ENCODE peak calls at places on chromosomes 11 and 22, in four cellular contexts. H, Q, T and X are unnamed samples. For H3K4me1, the result is how much of the 10 kb centered on the place peaks cover.

GRCh38 chr11:104060004-104060403 is 23.6 kb downstream of the DDI1 start:
- DNase-seq in H (no peak), Q (no peak), T (no peak), X (no peak)

GRCh38 chr11:8067929-8068575 is 13.0 kb upstream of the TUB start:
- DNase-seq in H (no peak), Q (no peak), T (no peak), X (peak)

GRCh38 chr11:2808850-2809847 is 76.4 kb downstream of the CDKN1C start:
- DNase-seq in H (no peak), Q (no peak), T (no peak), X (peak)

GRCh38 chr11:38446336-38446735 is 1848.3 kb upstream of the RAG2 start:
- DNase-seq in H (no peak), Q (no peak), T (no peak), X (no peak)

GRCh38 chr11:76680517-76681425 is 10.2 kb upstream of the LRRC32 start:
- DNase-seq in H (peak), Q (no peak), T (peak), X (peak)

GRCh38 chr11:113167599-113167998 is 146.8 kb upstream of the TTC12 start:
- DNase-seq in H (no peak), Q (no peak), T (no peak), X (no peak)

GRCh38 chr22:38513063-38513462 is 7.0 kb upstream of the DDX17 start:
- DNase-seq in H (peak), Q (no peak), T (no peak), X (peak)

GRCh38 chr11:66293777-66294625 is 2.3 kb downstream of the TMEM151A start:
- DNase-seq in H (no peak), Q (no peak), T (no peak), X (no peak)

GRCh38 chr11:44711113-44711512 is 15.6 kb upstream of the TSPAN18 start:
- DNase-seq in H (peak), Q (no peak), T (no peak), X (no peak)

GRCh38 chr11:134474942-134475341 is 62.9 kb upstream of the B3GAT1 start:
- DNase-seq in H (no peak), Q (no peak), T (no peak), X (no peak)

GRCh38 chr11:117837791-117838190 is 13.2 kb upstream of the FXYD2 start:
- DNase-seq in H (no peak), Q (no peak), T (no peak), X (peak)

GRCh38 chr11:17770917-17771316 is 36.3 kb downstream of the KCNC1 start:
- DNase-seq in H (no peak), Q (no peak), T (no peak), X (no peak)

GRCh38 chr22:23705358-23705757 is 14.5 kb downstream of the RGL4 start:
- DNase-seq in H (no peak), Q (no peak), T (no peak), X (no peak)

GRCh38 chr22:37953437-37954179 is at the start of the genes C22orf23 and POLR2F:
- DNase-seq in H (peak), Q (peak), T (peak), X (peak)

GRCh38 chr22:29309332-29310064 is 3.0 kb downstream of the GAS2L1 start:
- DNase-seq in H (no peak), Q (no peak), T (no peak), X (peak)

GRCh38 chr11:11148104-11148509 is 204.9 kb downstream of the CSNK2A3 start:
- DNase-seq in H (peak), Q (peak), T (no peak), X (no peak)

GRCh38 chr11:79447039-79447438 is 6.2 kb upstream of the TENM4 start:
- DNase-seq in H (no peak), Q (no peak), T (no peak), X (no peak)
- H3K27ac ChIP-seq in H (no peak), Q (no peak), T (no peak), X (no peak)

DNA sequence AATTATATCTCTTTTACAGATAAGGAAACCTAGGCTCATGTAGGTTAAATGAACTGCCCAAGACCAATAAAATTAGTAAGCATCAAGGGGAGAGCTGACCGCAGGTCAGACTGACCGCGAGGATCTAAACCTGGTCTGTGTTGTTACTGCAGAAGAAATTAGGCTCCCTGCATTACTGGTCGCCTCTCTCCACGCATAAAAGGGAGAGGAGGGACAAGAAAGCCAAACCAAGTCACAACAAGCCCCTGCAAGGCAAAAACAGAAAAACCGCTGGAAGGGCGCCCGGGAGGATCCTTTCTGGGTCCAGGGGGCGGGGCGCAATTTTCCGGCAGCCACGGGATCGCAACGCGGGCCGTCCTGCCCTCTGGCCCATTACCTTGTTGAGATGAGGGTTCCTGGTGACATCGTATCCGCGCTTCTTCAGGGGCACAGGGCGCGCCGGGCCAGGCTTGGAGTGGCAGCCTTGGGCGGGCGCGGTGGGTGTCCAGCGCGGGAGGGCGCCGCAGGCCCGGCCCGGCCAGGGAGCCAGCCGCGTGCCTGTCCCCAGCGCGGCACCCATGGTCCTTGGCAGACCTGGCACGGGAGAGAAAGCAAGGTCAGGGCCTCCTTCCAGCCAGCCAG is 920 bp downstream of the ME3 start:
- DNase-seq in H (peak), Q (peak), T (no peak), X (peak)
- TF ChIP-seq POLR2AphosphoS5 in H (no peak), Q (no peak), T (no peak), X (peak)

GRCh38 chr11:73379189-73379880 is 3.1 kb downstream of the RELT start:
- DNase-seq in H (no peak), Q (peak), T (no peak), X (no peak)

GRCh38 chr11:73374130-73374529 is 2.1 kb upstream of the RELT start:
- DNase-seq in H (no peak), Q (no peak), T (no peak), X (no peak)

GRCh38 chr11:73376168-73376802 is at the start of gene RELT:
- DNase-seq in H (peak), Q (peak), T (peak), X (peak)

GRCh38 chr11:73375830-73376167 is 400 bp upstream of the RELT start:
- DNase-seq in H (no peak), Q (no peak), T (no peak), X (no peak)

DNA sequence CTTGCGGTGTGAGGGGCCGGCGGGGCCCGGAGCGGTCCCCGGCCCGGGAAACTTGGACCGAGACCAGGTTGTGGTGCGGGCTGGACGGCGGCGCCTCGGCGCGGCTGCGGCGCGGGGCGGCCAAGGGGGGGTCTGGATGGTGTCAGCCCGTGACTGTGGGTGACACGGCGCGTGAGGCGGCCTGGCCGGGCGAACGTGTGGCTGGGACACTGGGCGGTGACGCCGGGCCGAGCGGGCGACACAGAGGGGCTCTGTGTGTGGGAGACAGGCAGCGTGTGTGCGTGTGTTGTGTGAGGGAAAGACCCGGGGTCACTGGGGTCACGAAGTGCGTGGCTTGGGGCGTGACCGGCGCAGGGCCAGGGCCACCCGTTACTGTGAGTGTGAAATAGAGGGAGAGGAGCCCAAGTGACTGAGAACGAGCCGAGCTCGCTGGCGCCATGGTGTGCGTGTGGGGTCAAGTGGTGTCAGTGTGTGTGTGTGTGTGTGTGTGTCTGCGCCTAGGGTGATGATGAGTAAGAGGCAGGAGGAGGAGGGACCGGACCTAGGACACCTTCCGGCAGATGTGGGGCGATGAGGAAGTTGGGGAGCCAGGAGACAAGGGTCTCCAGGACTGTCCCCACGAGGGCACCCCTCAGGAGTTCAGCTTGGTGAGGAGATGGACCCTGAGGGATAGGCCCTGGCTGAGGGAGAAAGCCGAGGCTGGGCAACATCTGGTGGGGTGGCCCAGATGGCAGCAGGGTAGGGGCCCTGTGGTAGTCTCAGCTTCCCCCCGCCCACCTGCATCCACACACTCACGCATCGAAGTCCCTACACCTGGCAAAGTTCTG is 817 bp downstream of the RELT start:
- DNase-seq in H (peak), Q (peak), T (peak), X (peak)
- H3K4me1 ChIP-seq in H (under half), Q (under half), T (under half), X (under half)

GRCh38 chr11:27196040-27196897 is 155.7 kb downstream of the BBOX1 start:
- DNase-seq in H (no peak), Q (no peak), T (no peak), X (no peak)
- H3K27ac ChIP-seq in H (no peak), Q (no peak), T (no peak), X (no peak)